ENCODE peak calls at places on chromosome 2, in nine cellular contexts. Y is non-pigmented ciliary epithelial cell, Q is astrocyte, S is NCI-H510A treated with DMSO at 0.1 percent for 48 hours, W is SK-MEL-5, I is sigmoid colon, O is AG10803, F is GM12865, K is GM23248. E is an unnamed sample.

GRCh38 chr2:157627594-157628281 is 926 bp downstream of the ACVR1C start:
- DNase-seq in I (no peak), K (peak), F (no peak), S (peak), W (no peak), Q (peak), O (no peak), Y (no peak), E (peak)

GRCh38 chr2:42249887-42250286 is 80.7 kb downstream of the EML4 start:
- DNase-seq in F (no peak), Y (no peak), K (no peak), S (peak), Q (peak), O (no peak), W (no peak), I (no peak), E (no peak)

GRCh38 chr2:239363946-239364637 is 36.7 kb downstream of the HDAC4 start:
- DNase-seq in F (no peak), O (no peak), Q (no peak), W (no peak), K (no peak), Y (no peak), I (peak), S (no peak), E (no peak)

GRCh38 chr2:24926602-24927252 is 6.7 kb upstream of the ADCY3 start:
- DNase-seq in Y (no peak), S (no peak), W (no peak), Q (no peak), F (peak), O (peak), I (peak), K (peak), E (peak)

GRCh38 chr2:70922591-70923234 is 13.0 kb upstream of the ATP6V1B1 start:
- DNase-seq in Q (no peak), O (no peak), W (no peak), S (peak), I (peak), Y (no peak), K (no peak), F (no peak), E (no peak)

GRCh38 chr2:159202568-159203071 is 83.9 kb downstream of the WDSUB1 start:
- DNase-seq in S (no peak), I (peak), W (no peak), O (peak), F (no peak), Q (peak), Y (peak), K (peak), E (peak)

GRCh38 chr2:46339676-46340459 is 42.7 kb downstream of the EPAS1 start:
- DNase-seq in W (no peak), Q (no peak), O (no peak), I (no peak), F (no peak), Y (no peak), K (peak), S (no peak), E (peak)

GRCh38 chr2:224333631-224334030 is 68.3 kb downstream of the FAM124B start:
- DNase-seq in Q (no peak), I (no peak), O (peak), Y (no peak), S (no peak), W (no peak), K (peak), F (no peak), E (no peak)

GRCh38 chr2:100964706-100965269 is 37.3 kb upstream of the RPL31 start:
- DNase-seq in K (peak), S (no peak), Q (no peak), Y (no peak), W (no peak), O (peak), I (peak), F (no peak), E (no peak)

GRCh38 chr2:151363709-151364108 is 6.3 kb downstream of the TNFAIP6 start:
- DNase-seq in S (no peak), O (peak), W (peak), F (peak), K (no peak), Q (no peak), Y (no peak), I (peak), E (no peak)

GRCh38 chr2:179313057-179313456 is 48.4 kb upstream of the SESTD1 start:
- DNase-seq in S (no peak), K (no peak), I (no peak), O (no peak), Y (no peak), W (no peak), Q (no peak), F (no peak), E (no peak)

GRCh38 chr2:133130548-133131246 is 437.6 kb downstream of the NCKAP5 start:
- DNase-seq in Y (no peak), K (peak), F (no peak), Q (peak), I (no peak), S (no peak), O (no peak), W (peak), E (peak)

GRCh38 chr2:26324903-26325302 is 21.0 kb upstream of the SELENOI start:
- DNase-seq in Y (no peak), F (no peak), W (no peak), O (no peak), S (no peak), I (no peak), Q (no peak), K (no peak), E (no peak)

GRCh38 chr2:170350929-170351826 is 173.2 kb downstream of the MYO3B start:
- DNase-seq in Y (no peak), F (no peak), W (no peak), Q (no peak), O (no peak), S (no peak), K (no peak), I (no peak), E (no peak)

E was measured in EL.